ENCODE peak calls at places on chromosomes 13 and 19, in ten cellular contexts. Z is CD4-positive, alpha-beta T cell; R is NCI-H1105; M is HFF-Myc; D is EL; A is T-helper 2 cell; W is HT1080; L is stimulated activated CD8-positive, alpha-beta memory T cell treated with anti-CD3 and anti-CD28 coated beads, Interleukin-15, amount 100 ng/mL, for 24 hours; U is T1000; J is EH. E is an unnamed sample.

GRCh38 chr13:20814224-20814910 is 40.6 kb upstream of the EEF1AKMT1 start:
- DNase-seq in Z (no peak), R (peak; percentile 40), M (peak; percentile 86), D (peak; percentile 97), A (no peak), W (peak; percentile 90), L (no peak), U (peak; percentile 89), J (peak; percentile 95), E (peak; percentile 69)

GRCh38 chr13:41916173-41916954 is 44.5 kb downstream of the VWA8 start:
- DNase-seq in Z (no peak), R (no peak), M (peak; percentile 87), D (peak; percentile 85), A (peak; percentile 84), W (peak; percentile 89), L (no peak), U (no peak), J (peak; percentile 90), E (peak; percentile 31)

GRCh38 chr13:21237081-21237480 is 60.6 kb downstream of the MRPL57 start:
- DNase-seq in Z (no peak), R (no peak), M (no peak), D (no peak), A (no peak), W (no peak), L (no peak), U (no peak), J (no peak), E (no peak)

GRCh38 chr13:75566658-75567057 is 17.1 kb downstream of the UCHL3 start:
- DNase-seq in Z (no peak), R (no peak), M (no peak), D (peak; percentile 51), A (no peak), W (peak; percentile 31), L (no peak), U (no peak), J (peak; percentile 67), E (peak; percentile 22)

GRCh38 chr13:78700121-78700910 is 41.4 kb upstream of the OBI1 start:
- DNase-seq in Z (no peak), R (peak; percentile 24), M (no peak), D (peak; percentile 9), A (no peak), W (peak; percentile 16), L (no peak), U (no peak), J (peak; percentile 32), E (no peak)

GRCh38 chr19:18317998-18318800 is 4.7 kb downstream of the LSM4 start:
- DNase-seq in Z (peak; percentile 63), R (no peak), M (no peak), D (no peak), A (peak; percentile 86), W (no peak), L (no peak), U (no peak), J (no peak), E (no peak)

GRCh38 chr13:57123660-57124059 is 17.1 kb upstream of the PRR20A start:
- DNase-seq in Z (no peak), R (peak; percentile 78), M (no peak), D (no peak), A (no peak), W (peak; percentile 23), L (no peak), U (no peak), J (no peak), E (no peak)

GRCh38 chr13:48979892-48980291 is 4.2 kb downstream of the FNDC3A start:
- DNase-seq in Z (no peak), R (no peak), M (no peak), D (no peak), A (no peak), W (no peak), L (no peak), U (no peak), J (no peak), E (no peak)

GRCh38 chr13:36370108-36370429 is 23.9 kb upstream of the SPART start:
- DNase-seq in Z (no peak), R (no peak), M (no peak), D (no peak), A (no peak), W (no peak), L (no peak), U (no peak), J (no peak), E (no peak)

GRCh38 chr19:41995959-41996797 is 2.1 kb upstream of the ATP1A3 start:
- DNase-seq in Z (no peak), R (peak; percentile 48), M (no peak), D (no peak), A (no peak), W (no peak), L (no peak), U (no peak), J (no peak), E (no peak)

GRCh38 chr13:111319998-111320911 is at the start of gene TEX29:
- DNase-seq in Z (no peak), R (no peak), M (no peak), D (no peak), A (no peak), W (no peak), L (no peak), U (no peak), J (no peak), E (no peak)

GRCh38 chr13:39676315-39676876 is 20.9 kb downstream of the COG6 start:
- DNase-seq in Z (no peak), R (peak; percentile 7), M (no peak), D (peak; percentile 51), A (peak; percentile 55), W (no peak), L (no peak), U (no peak), J (peak; percentile 58), E (peak; percentile 1)

GRCh38 chr19:17522988-17523872 is 11.8 kb downstream of the PGLS start:
- DNase-seq in Z (peak; percentile 50), R (no peak), M (no peak), D (no peak), A (peak; percentile 91), W (no peak), L (no peak), U (no peak), J (no peak), E (no peak)

GRCh38 chr13:32639502-32640105 is 53.4 kb downstream of the PDS5B start:
- DNase-seq in Z (peak; percentile 40), R (peak; percentile 8), M (peak; percentile 14), D (peak; percentile 61), A (peak; percentile 72), W (peak; percentile 36), L (no peak), U (no peak), J (peak; percentile 73), E (peak; percentile 18)

GRCh38 chr19:44752816-44753618 is 4.5 kb downstream of the BCL3 start:
- DNase-seq in Z (peak; percentile 91), R (peak; percentile 51), M (no peak), D (peak; percentile 98), A (peak; percentile 99), W (peak; percentile 96), L (peak; percentile 75), U (peak; percentile 88), J (peak; percentile 98), E (peak; percentile 92)

GRCh38 chr13:99356216-99357089 is 49.3 kb upstream of the GPR183 start:
- DNase-seq in Z (peak; percentile 56), R (no peak), M (no peak), D (peak; percentile 24), A (peak; percentile 95), W (peak; percentile 78), L (no peak), U (no peak), J (peak; percentile 54), E (peak; percentile 2)

GRCh38 chr19:14089662-14090508 is 666 bp downstream of the SAMD1 start:
- DNase-seq in Z (peak; percentile 59), R (no peak), M (no peak), D (peak; percentile 66), A (peak; percentile 72), W (peak; percentile 36), L (no peak), U (no peak), J (peak; percentile 65), E (peak; percentile 34)